ENCODE peak calls at places on chromosomes 2 and 18, in four cellular contexts. H, W, F and I are unnamed samples.
A peak's percentile ranks its signal among the peaks of the same experiment; 100 is the strongest.

GRCh38 chr18:10036479-10036878 is 122.7 kb downstream of the VAPA start:
- DNase-seq in F (no peak), H (no peak), W (no peak), I (no peak)

GRCh38 chr18:63949068-63949737 is at the start of gene HMSD:
- DNase-seq in F (peak; percentile 81), W (peak; percentile 50), H (no peak), I (no peak)

GRCh38 chr2:10330700-10331032 is 28.0 kb downstream of the HPCAL1 start:
- DNase-seq in F (no peak), H (no peak), W (no peak), I (no peak)

GRCh38 chr2:94861308-94862152 is 9.7 kb upstream of the TEKT4 start:
- DNase-seq in F (peak; percentile 34), W (no peak), H (no peak), I (no peak)

GRCh38 chr18:63969965-63970802 is at the start of gene SERPINB8:
- DNase-seq in H (peak; percentile 88), W (peak; percentile 97), F (peak; percentile 96), I (peak; percentile 84)

GRCh38 chr2:192146069-192147006 is 48.4 kb downstream of the TMEFF2 start:
- DNase-seq in H (no peak), F (no peak), W (peak; percentile 83), I (peak; percentile 56)

GRCh38 chr2:35830833-35831232 is 524.7 kb upstream of the CRIM1 start:
- DNase-seq in W (no peak), H (no peak), F (no peak), I (no peak)

GRCh38 chr2:28552045-28552823 is 56.4 kb downstream of the PLB1 start:
- DNase-seq in W (peak; percentile 43), H (no peak), F (no peak), I (peak; percentile 13)

GRCh38 chr2:200223385-200223784 is 83.1 kb upstream of the SPATS2L start:
- DNase-seq in H (no peak), W (no peak), F (no peak), I (peak; percentile 54)

GRCh38 chr2:238728322-238729260 is 119.3 kb upstream of the TWIST2 start:
- DNase-seq in F (no peak), W (peak; percentile 41), H (no peak), I (peak; percentile 82)

GRCh38 chr2:110115291-110116032 is at the start of gene MALL:
- DNase-seq in F (peak; percentile 76), H (no peak), W (peak; percentile 69), I (no peak)

GRCh38 chr18:42730272-42730671 is 385.2 kb downstream of the RIT2 start:
- DNase-seq in H (no peak), F (no peak), W (no peak), I (no peak)

GRCh38 chr2:119157850-119158511 is 570 bp downstream of the C1QL2 start:
- DNase-seq in W (no peak), F (no peak), H (no peak), I (no peak)

GRCh38 chr2:45882707-45883106 is 231.2 kb downstream of the PRKCE start:
- DNase-seq in H (no peak), W (peak; percentile 23), F (no peak), I (peak; percentile 88)

GRCh38 chr2:21330786-21331391 is 207.1 kb downstream of the TDRD15 start:
- DNase-seq in W (no peak), F (no peak), H (no peak), I (no peak)

GRCh38 chr18:61855127-61855991 is 37.4 kb downstream of the RNF152 start:
- DNase-seq in W (no peak), H (no peak), F (no peak), I (no peak)

GRCh38 chr2:216877085-216877484 is 17.2 kb upstream of the TNP1 start:
- DNase-seq in W (no peak), F (no peak), H (no peak), I (no peak)

GRCh38 chr2:101083613-101084012 is 67.6 kb downstream of the TBC1D8 start:
- DNase-seq in F (peak; percentile 65), W (no peak), H (no peak), I (no peak)

GRCh38 chr18:24584205-24584604 is 123.8 kb downstream of the HRH4 start:
- DNase-seq in F (no peak), W (no peak), H (no peak), I (no peak)

GRCh38 chr2:73081181-73081671 is 9.7 kb upstream of the SFXN5 start:
- DNase-seq in H (no peak), F (no peak), W (no peak), I (no peak)

GRCh38 chr2:29563697-29564096 is 357.7 kb downstream of the ALK start:
- DNase-seq in H (no peak), F (no peak), W (no peak), I (no peak)

GRCh38 chr2:231198291-231199173 is at the start of gene ARMC9:
- DNase-seq in W (peak; percentile 63), F (peak; percentile 86), H (peak; percentile 42), I (no peak)

GRCh38 chr18:2442726-2443275 is 128.5 kb downstream of the METTL4 start:
- DNase-seq in H (no peak), F (no peak), W (peak; percentile 18), I (no peak)

GRCh38 chr2:233544079-233544690 is 22.4 kb downstream of the USP40 start:
- DNase-seq in H (no peak), F (peak; percentile 64), W (peak; percentile 12), I (no peak)

GRCh38 chr2:208224802-208225201 is 30.1 kb downstream of the IDH1 start:
- DNase-seq in W (no peak), F (no peak), H (no peak), I (no peak)

GRCh38 chr2:201909961-201910361 is 103.6 kb downstream of the CDK15 start:
- DNase-seq in W (peak; percentile 67), F (no peak), H (peak; percentile 34), I (peak; percentile 74)

GRCh38 chr2:39858681-39859080 is 79.6 kb upstream of the THUMPD2 start:
- DNase-seq in F (no peak), W (no peak), H (no peak), I (no peak)

GRCh38 chr2:46520108-46520507 is 40.7 kb downstream of the TMEM247 start:
- DNase-seq in F (no peak), W (no peak), H (no peak), I (no peak)

GRCh38 chr2:21774691-21775090 is 650.9 kb downstream of the TDRD15 start:
- DNase-seq in H (no peak), W (no peak), F (no peak), I (no peak)

GRCh38 chr18:71322201-71322600 is 1033.4 kb downstream of the SOCS6 start:
- DNase-seq in W (no peak), F (no peak), H (no peak), I (no peak)

GRCh38 chr2:11613297-11613696 is 56.7 kb downstream of the NTSR2 start:
- DNase-seq in F (no peak), H (no peak), W (no peak), I (no peak)

GRCh38 chr2:169260246-169260645 is 102.1 kb downstream of the LRP2 start:
- DNase-seq in F (no peak), W (no peak), H (no peak), I (no peak)

GRCh38 chr2:96197541-96198255 is 10.9 kb downstream of the STARD7 start:
- DNase-seq in F (no peak), W (no peak), H (no peak), I (no peak)

GRCh38 chr2:221554769-221555510 is 17.2 kb downstream of the EPHA4 start:
- DNase-seq in W (no peak), H (no peak), F (no peak), I (no peak)

GRCh38 chr2:200962821-200963128 is 685 bp downstream of the ORC2 start:
- DNase-seq in F (no peak), W (no peak), H (no peak), I (no peak)

GRCh38 chr18:48166971-48167370 is 236.5 kb upstream of the SMAD2 start:
- DNase-seq in H (no peak), W (no peak), F (peak; percentile 71), I (no peak)

GRCh38 chr2:139055165-139055564 is 275.0 kb upstream of the NXPH2 start:
- DNase-seq in H (no peak), W (no peak), F (no peak), I (no peak)

DNA sequence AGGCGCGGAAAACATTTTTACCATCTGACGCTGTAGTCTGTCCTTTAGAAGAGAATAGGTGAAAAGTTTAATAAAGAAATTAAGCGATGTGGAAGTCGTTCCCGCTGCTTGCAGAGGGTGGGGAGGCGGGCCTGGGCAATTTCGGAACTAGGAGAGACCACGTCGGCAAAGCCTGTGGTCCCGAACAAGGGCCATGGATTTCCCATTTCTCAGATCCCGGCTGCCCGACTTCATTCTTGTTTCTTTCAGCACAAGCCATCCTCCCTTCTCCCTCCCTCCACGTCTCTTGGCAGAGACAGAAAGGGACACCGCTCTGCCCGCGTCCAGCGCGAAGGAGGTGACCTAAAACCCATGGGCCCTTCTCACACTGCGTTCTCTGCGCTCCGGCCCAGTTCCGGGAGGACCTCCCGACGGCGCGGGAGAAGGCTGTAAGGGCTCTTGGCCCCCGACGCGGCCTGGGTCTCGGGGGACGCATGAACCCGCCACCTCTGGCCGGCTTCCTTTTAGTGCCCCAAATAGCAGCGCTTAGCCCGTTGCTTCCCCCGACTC is 2.2 kb upstream of the BCL2L11 start:
- DNase-seq in F (peak; percentile 57), H (no peak), W (no peak), I (no peak)
- H3K4me3 ChIP-seq in F (peak overlapping the region; percentile 67), H (peak overlapping the region; percentile 38), W (peak overlapping the region; percentile 45), I (peak overlapping the region; percentile 56)

DNA sequence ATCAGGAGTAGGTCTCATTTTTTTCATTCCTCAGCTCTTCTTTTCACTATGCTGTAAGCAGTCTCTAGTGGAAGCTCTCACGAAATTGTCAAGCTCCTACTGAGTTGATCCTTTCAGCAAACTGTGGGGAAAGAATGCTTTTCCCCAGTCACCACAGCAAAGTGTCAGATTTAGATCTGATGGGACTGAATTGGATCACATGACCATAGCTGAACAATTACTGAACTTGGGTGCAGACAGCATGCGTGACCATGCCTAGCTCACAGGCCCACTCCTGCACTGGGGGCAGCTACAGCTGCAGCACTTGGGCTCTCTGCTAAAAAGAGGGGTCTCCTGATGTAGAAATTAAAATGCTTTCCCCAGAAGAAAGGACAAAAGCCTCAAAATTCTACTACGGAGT is 3.1 kb downstream of the ARHGAP15 start:
- DNase-seq in W (no peak), F (no peak), H (no peak), I (no peak)
- H3K4me3 ChIP-seq in W (no peak overlapping the region), F (no peak overlapping the region), H (no peak overlapping the region), I (no peak overlapping the region)

DNA sequence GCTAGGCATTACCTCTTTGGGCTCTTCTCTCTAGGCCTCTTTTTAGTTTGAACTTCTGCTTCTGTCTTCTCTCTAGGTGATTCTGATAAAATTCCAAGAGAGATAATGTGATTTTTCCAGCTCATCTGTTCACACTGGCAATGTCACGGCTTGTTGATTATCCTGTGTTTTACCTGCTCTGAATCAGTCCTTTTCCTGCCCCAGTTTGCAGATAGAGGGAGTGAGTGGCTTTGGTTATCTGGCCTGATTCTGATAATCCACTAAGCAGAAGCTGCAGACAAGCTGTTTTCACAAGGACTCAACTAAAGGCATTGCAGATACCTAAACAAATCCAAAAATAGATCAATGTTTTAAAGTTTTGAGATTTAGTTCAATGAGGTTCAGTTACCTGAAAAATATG is 111.9 kb downstream of the DCC start:
- DNase-seq in F (no peak), H (no peak), W (no peak), I (no peak)
- H3K4me3 ChIP-seq in F (no peak overlapping the region), H (no peak overlapping the region), W (no peak overlapping the region), I (no peak overlapping the region)

GRCh38 chr2:66435549-66435875 is 587 bp downstream of the MEIS1 start:
- DNase-seq in H (no peak), W (peak; percentile 38), F (no peak), I (no peak)

GRCh38 chr2:66437055-66437454 is 2.1 kb downstream of the MEIS1 start:
- DNase-seq in H (no peak), F (no peak), W (peak; percentile 54), I (no peak)

GRCh38 chr2:66434679-66435548 is at the start of gene MEIS1:
- DNase-seq in W (peak; percentile 96), F (peak; percentile 85), H (peak; percentile 51), I (peak; percentile 94)

GRCh38 chr2:66436546-66436945 is 1.6 kb downstream of the MEIS1 start:
- DNase-seq in F (no peak), W (peak; percentile 32), H (no peak), I (no peak)

GRCh38 chr2:66435963-66436362 is 1.0 kb downstream of the MEIS1 start:
- DNase-seq in H (no peak), F (no peak), W (no peak), I (no peak)
- H3K4me3 ChIP-seq in H (no peak overlapping the region), F (peak overlapping the region; percentile 60), W (peak overlapping the region; percentile 62), I (peak overlapping the region; percentile 83)